ENCODE peak calls at places on chromosomes 7 and 10, in ten cellular contexts. L is stimulated activated CD4-positive, alpha-beta T cell treated with anti-CD3 and anti-CD28 coated beads, Interleukin-1b, Interleukin-23, amount 100 ng/mL, for 4 hours; S is RCC 7860; Y is fibroblast of villous mesenchyme; W is left ventricle myocardium superior; G is cardiac muscle cell; C is ovary; X is activated gamma-delta T cell; O is heart right ventricle; I is left colon. Z is an unnamed sample.

GRCh38 chr7:141128506-141128905 is 54.6 kb downstream of the TMEM178B start:
- DNase-seq in L (no peak), S (no peak), Y (no peak), W (no peak), G (no peak), C (no peak), X (no peak), O (no peak), I (no peak), Z (no peak)

GRCh38 chr7:102849538-102849937 is 63.3 kb upstream of the LRRC17 start:
- DNase-seq in L (no peak), S (no peak), Y (no peak), W (no peak), G (no peak), C (no peak), X (no peak), O (no peak), I (no peak), Z (no peak)

GRCh38 chr10:80794996-80795395 is 257.3 kb downstream of the SH2D4B start:
- DNase-seq in L (no peak), S (no peak), Y (no peak), W (no peak), G (no peak), C (no peak), X (no peak), O (no peak), I (no peak), Z (no peak)

GRCh38 chr10:15419279-15419874 is 48.3 kb upstream of the FAM171A1 start:
- DNase-seq in L (peak; percentile 7), S (peak; percentile 17), Y (peak; percentile 44), W (no peak), G (peak; percentile 64), C (no peak), X (no peak), O (peak; percentile 29), I (peak; percentile 51), Z (peak; percentile 59)

GRCh38 chr10:108561649-108562048 is 1361.7 kb downstream of the XPNPEP1 start:
- DNase-seq in L (no peak), S (no peak), Y (no peak), W (no peak), G (peak; percentile 11), C (no peak), X (no peak), O (no peak), I (no peak), Z (no peak)

GRCh38 chr7:154770962-154771361 is 232.0 kb downstream of the PAXIP1 start:
- DNase-seq in L (no peak), S (no peak), Y (no peak), W (no peak), G (no peak), C (no peak), X (no peak), O (no peak), I (no peak), Z (no peak)

GRCh38 chr7:5425507-5426225 is 2.0 kb upstream of the TNRC18 start:
- DNase-seq in L (no peak), S (peak; percentile 76), Y (peak; percentile 90), W (peak; percentile 79), G (peak; percentile 91), C (peak; percentile 88), X (no peak), O (peak; percentile 88), I (peak; percentile 71), Z (peak; percentile 65)

GRCh38 chr7:131633342-131633843 is 77.0 kb upstream of the PODXL start:
- DNase-seq in L (no peak), S (peak; percentile 97), Y (peak; percentile 77), W (no peak), G (peak; percentile 60), C (no peak), X (no peak), O (no peak), I (no peak), Z (no peak)

GRCh38 chr10:56561336-56561735 is 200.3 kb upstream of the ZWINT start:
- DNase-seq in L (no peak), S (no peak), Y (no peak), W (no peak), G (no peak), C (no peak), X (no peak), O (no peak), I (no peak), Z (no peak)